ENCODE peak calls at places on chromosomes 12 and 14, in four cellular contexts. Y, F, U and N are unnamed samples.

GRCh38 chr14:58133739-58134138 is 18.3 kb downstream of the ARMH4 start:
- DNase-seq in U (no peak), F (peak; percentile 45), Y (no peak), N (no peak)

GRCh38 chr14:25003537-25003936 is 46.4 kb downstream of the STXBP6 start:
- DNase-seq in U (no peak), F (peak; percentile 29), Y (no peak), N (no peak)

GRCh38 chr12:93622485-93622884 is 50.0 kb downstream of the SOCS2 start:
- DNase-seq in F (peak; percentile 69), U (no peak), Y (no peak), N (no peak)

GRCh38 chr14:104898195-104898558 is 26.5 kb upstream of the PLD4 start:
- DNase-seq in Y (no peak), F (no peak), U (no peak), N (no peak)

GRCh38 chr12:43349863-43350262 is 202.1 kb downstream of the ADAMTS20 start:
- DNase-seq in Y (no peak), F (peak; percentile 28), U (no peak), N (no peak)

GRCh38 chr14:103552011-103552797 is 10.3 kb downstream of the BAG5 start:
- DNase-seq in F (peak; percentile 33), U (no peak), Y (no peak), N (no peak)

GRCh38 chr12:124151583-124151982 is 143.3 kb upstream of the RFLNA start:
- DNase-seq in F (no peak), U (no peak), Y (no peak), N (no peak)

GRCh38 chr12:76226956-76227355 is 121.3 kb downstream of the BBS10 start:
- DNase-seq in U (no peak), F (no peak), Y (no peak), N (no peak)

GRCh38 chr12:107320031-107320928 is 226.9 kb upstream of the CRY1 start:
- DNase-seq in U (peak; percentile 56), F (peak; percentile 24), Y (no peak), N (peak; percentile 38)

GRCh38 chr14:73180385-73180805 is 44.1 kb downstream of the PSEN1 start:
- DNase-seq in F (peak; percentile 83), U (no peak), Y (no peak), N (no peak)

GRCh38 chr14:81504864-81505263 is 28.8 kb downstream of the SEL1L start:
- DNase-seq in Y (no peak), U (no peak), F (no peak), N (no peak)

GRCh38 chr12:48965447-48965846 is 6.1 kb downstream of the WNT10B start:
- DNase-seq in Y (no peak), F (peak; percentile 31), U (no peak), N (no peak)

GRCh38 chr12:55972045-55972843 is 1.6 kb upstream of the RAB5B start:
- DNase-seq in U (no peak), Y (no peak), F (peak; percentile 45), N (no peak)

GRCh38 chr12:202081-202731 is 11.8 kb downstream of the SLC6A12 start:
- DNase-seq in U (no peak), F (no peak), Y (no peak), N (no peak)

GRCh38 chr12:124498178-124498869 is 69.1 kb downstream of the NCOR2 start:
- DNase-seq in Y (no peak), F (peak; percentile 88), U (no peak), N (no peak)

GRCh38 chr12:77679701-77680100 is 151.0 kb upstream of the NAV3 start:
- DNase-seq in U (no peak), Y (no peak), F (no peak), N (no peak)

GRCh38 chr12:26696048-26696612 is 136.9 kb downstream of the ITPR2 start:
- DNase-seq in U (no peak), F (peak; percentile 37), Y (no peak), N (no peak)

GRCh38 chr14:106844608-106845285 is 1318.4 kb downstream of the TMEM121 start:
- DNase-seq in U (peak; percentile 27), F (no peak), Y (no peak), N (peak; percentile 90)